ENCODE peak calls at places on chromosomes 3 and 15, in seven cellular contexts. One of them, this sample, is unnamed.

GRCh38 chr3:55534876-55535275 is 47.8 kb upstream of the WNT5A start:
- DNase-seq in pons: no peak
- DNase-seq in choroid plexus epithelial cell: no peak
- DNase-seq in activated CD8-positive, alpha-beta memory T cell treated with anti-CD3 and anti-CD28 coated beads for 48 hours: no peak
- DNase-seq in aorta: no peak
- DNase-seq in posterior cingulate gyrus: no peak
- DNase-seq in foreskin melanocyte: no peak
- DNase-seq in this sample: no peak

GRCh38 chr3:174002543-174002942 is 605.0 kb downstream of the NLGN1 start:
- DNase-seq in pons: no peak
- DNase-seq in choroid plexus epithelial cell: peak
- DNase-seq in activated CD8-positive, alpha-beta memory T cell treated with anti-CD3 and anti-CD28 coated beads for 48 hours: no peak
- DNase-seq in aorta: no peak
- DNase-seq in posterior cingulate gyrus: no peak
- DNase-seq in foreskin melanocyte: no peak
- DNase-seq in this sample: no peak

GRCh38 chr3:134476977-134477376 is 8.8 kb downstream of the ANAPC13 start:
- DNase-seq in pons: no peak
- DNase-seq in choroid plexus epithelial cell: no peak
- DNase-seq in activated CD8-positive, alpha-beta memory T cell treated with anti-CD3 and anti-CD28 coated beads for 48 hours: no peak
- DNase-seq in aorta: no peak
- DNase-seq in posterior cingulate gyrus: no peak
- DNase-seq in foreskin melanocyte: peak
- DNase-seq in this sample: no peak

GRCh38 chr3:63940389-63940757 is 28.2 kb upstream of the SCAANT1 start:
- DNase-seq in pons: no peak
- DNase-seq in choroid plexus epithelial cell: peak
- DNase-seq in activated CD8-positive, alpha-beta memory T cell treated with anti-CD3 and anti-CD28 coated beads for 48 hours: no peak
- DNase-seq in aorta: no peak
- DNase-seq in posterior cingulate gyrus: no peak
- DNase-seq in foreskin melanocyte: no peak
- DNase-seq in this sample: no peak

GRCh38 chr15:24879492-24879891 is 75.3 kb upstream of the SNRPN start:
- DNase-seq in pons: no peak
- DNase-seq in choroid plexus epithelial cell: no peak
- DNase-seq in activated CD8-positive, alpha-beta memory T cell treated with anti-CD3 and anti-CD28 coated beads for 48 hours: no peak
- DNase-seq in aorta: no peak
- DNase-seq in posterior cingulate gyrus: no peak
- DNase-seq in foreskin melanocyte: no peak
- DNase-seq in this sample: no peak

GRCh38 chr15:99239545-99240198 is 9.7 kb downstream of the TTC23 start:
- DNase-seq in pons: no peak
- DNase-seq in choroid plexus epithelial cell: peak
- DNase-seq in activated CD8-positive, alpha-beta memory T cell treated with anti-CD3 and anti-CD28 coated beads for 48 hours: no peak
- DNase-seq in aorta: no peak
- DNase-seq in posterior cingulate gyrus: no peak
- DNase-seq in foreskin melanocyte: no peak
- DNase-seq in this sample: no peak

GRCh38 chr3:127761101-127761802 is 61.1 kb downstream of the MGLL start:
- DNase-seq in pons: peak
- DNase-seq in choroid plexus epithelial cell: no peak
- DNase-seq in activated CD8-positive, alpha-beta memory T cell treated with anti-CD3 and anti-CD28 coated beads for 48 hours: no peak
- DNase-seq in aorta: peak
- DNase-seq in posterior cingulate gyrus: no peak
- DNase-seq in foreskin melanocyte: no peak
- DNase-seq in this sample: peak

GRCh38 chr3:56468184-56469106 is at the start of gene ERC2:
- DNase-seq in pons: peak
- DNase-seq in choroid plexus epithelial cell: peak
- DNase-seq in activated CD8-positive, alpha-beta memory T cell treated with anti-CD3 and anti-CD28 coated beads for 48 hours: no peak
- DNase-seq in aorta: no peak
- DNase-seq in posterior cingulate gyrus: peak
- DNase-seq in foreskin melanocyte: no peak
- DNase-seq in this sample: peak

GRCh38 chr15:98899266-98900021 is 108.1 kb downstream of the PGPEP1L start:
- DNase-seq in pons: no peak
- DNase-seq in choroid plexus epithelial cell: no peak
- DNase-seq in activated CD8-positive, alpha-beta memory T cell treated with anti-CD3 and anti-CD28 coated beads for 48 hours: no peak
- DNase-seq in aorta: no peak
- DNase-seq in posterior cingulate gyrus: no peak
- DNase-seq in foreskin melanocyte: no peak
- DNase-seq in this sample: no peak

GRCh38 chr3:46811615-46812236 is 51.5 kb downstream of the MYL3 start:
- DNase-seq in pons: no peak
- DNase-seq in choroid plexus epithelial cell: no peak
- DNase-seq in activated CD8-positive, alpha-beta memory T cell treated with anti-CD3 and anti-CD28 coated beads for 48 hours: no peak
- DNase-seq in aorta: peak
- DNase-seq in posterior cingulate gyrus: no peak
- DNase-seq in foreskin melanocyte: no peak
- DNase-seq in this sample: peak

GRCh38 chr15:73346735-73347312 is 21.9 kb downstream of the HCN4 start:
- DNase-seq in pons: no peak
- DNase-seq in choroid plexus epithelial cell: peak
- DNase-seq in activated CD8-positive, alpha-beta memory T cell treated with anti-CD3 and anti-CD28 coated beads for 48 hours: peak
- DNase-seq in aorta: peak
- DNase-seq in posterior cingulate gyrus: no peak
- DNase-seq in foreskin melanocyte: no peak
- DNase-seq in this sample: peak

GRCh38 chr3:131806736-131807135 is 228.1 kb downstream of the CPNE4 start:
- DNase-seq in pons: no peak
- DNase-seq in choroid plexus epithelial cell: no peak
- DNase-seq in activated CD8-positive, alpha-beta memory T cell treated with anti-CD3 and anti-CD28 coated beads for 48 hours: no peak
- DNase-seq in aorta: no peak
- DNase-seq in posterior cingulate gyrus: no peak
- DNase-seq in foreskin melanocyte: no peak
- DNase-seq in this sample: no peak

GRCh38 chr3:46848271-46849097 is 14.8 kb downstream of the MYL3 start:
- DNase-seq in pons: no peak
- DNase-seq in choroid plexus epithelial cell: peak
- DNase-seq in activated CD8-positive, alpha-beta memory T cell treated with anti-CD3 and anti-CD28 coated beads for 48 hours: no peak
- DNase-seq in aorta: peak
- DNase-seq in posterior cingulate gyrus: no peak
- DNase-seq in foreskin melanocyte: peak
- DNase-seq in this sample: no peak

GRCh38 chr3:38334656-38335055 is 11.9 kb upstream of the XYLB start:
- DNase-seq in pons: no peak
- DNase-seq in choroid plexus epithelial cell: peak
- DNase-seq in activated CD8-positive, alpha-beta memory T cell treated with anti-CD3 and anti-CD28 coated beads for 48 hours: no peak
- DNase-seq in aorta: no peak
- DNase-seq in posterior cingulate gyrus: no peak
- DNase-seq in foreskin melanocyte: no peak
- DNase-seq in this sample: no peak

GRCh38 chr15:65028338-65028737 is 1.1 kb downstream of the MTFMT start:
- DNase-seq in pons: no peak
- DNase-seq in choroid plexus epithelial cell: no peak
- DNase-seq in activated CD8-positive, alpha-beta memory T cell treated with anti-CD3 and anti-CD28 coated beads for 48 hours: no peak
- DNase-seq in aorta: no peak
- DNase-seq in posterior cingulate gyrus: no peak
- DNase-seq in foreskin melanocyte: no peak
- DNase-seq in this sample: no peak

GRCh38 chr15:98826658-98827057 is 178.3 kb downstream of the IGF1R start:
- DNase-seq in pons: no peak
- DNase-seq in choroid plexus epithelial cell: no peak
- DNase-seq in activated CD8-positive, alpha-beta memory T cell treated with anti-CD3 and anti-CD28 coated beads for 48 hours: no peak
- DNase-seq in aorta: no peak
- DNase-seq in posterior cingulate gyrus: no peak
- DNase-seq in foreskin melanocyte: no peak
- DNase-seq in this sample: no peak

GRCh38 chr3:190076601-190077444 is 43.9 kb downstream of the P3H2 start:
- DNase-seq in pons: no peak
- DNase-seq in choroid plexus epithelial cell: peak
- DNase-seq in activated CD8-positive, alpha-beta memory T cell treated with anti-CD3 and anti-CD28 coated beads for 48 hours: no peak
- DNase-seq in aorta: peak
- DNase-seq in posterior cingulate gyrus: no peak
- DNase-seq in foreskin melanocyte: peak
- DNase-seq in this sample: no peak

GRCh38 chr15:94677202-94677790 is 445.9 kb downstream of the MCTP2 start:
- DNase-seq in pons: no peak
- DNase-seq in choroid plexus epithelial cell: no peak
- DNase-seq in activated CD8-positive, alpha-beta memory T cell treated with anti-CD3 and anti-CD28 coated beads for 48 hours: no peak
- DNase-seq in aorta: no peak
- DNase-seq in posterior cingulate gyrus: no peak
- DNase-seq in foreskin melanocyte: peak
- DNase-seq in this sample: no peak

GRCh38 chr3:129793356-129793755 is 100.2 kb downstream of the TMCC1 start:
- DNase-seq in pons: peak
- DNase-seq in choroid plexus epithelial cell: peak
- DNase-seq in activated CD8-positive, alpha-beta memory T cell treated with anti-CD3 and anti-CD28 coated beads for 48 hours: no peak
- DNase-seq in aorta: no peak
- DNase-seq in posterior cingulate gyrus: no peak
- DNase-seq in foreskin melanocyte: no peak
- DNase-seq in this sample: peak

GRCh38 chr3:108319428-108320053 is 23.2 kb downstream of the HHLA2 start:
- DNase-seq in pons: no peak
- DNase-seq in choroid plexus epithelial cell: no peak
- DNase-seq in activated CD8-positive, alpha-beta memory T cell treated with anti-CD3 and anti-CD28 coated beads for 48 hours: no peak
- DNase-seq in aorta: no peak
- DNase-seq in posterior cingulate gyrus: no peak
- DNase-seq in foreskin melanocyte: no peak
- DNase-seq in this sample: peak

GRCh38 chr3:184656991-184657669 is 54.7 kb downstream of the MAGEF1 start:
- DNase-seq in pons: no peak
- DNase-seq in choroid plexus epithelial cell: peak
- DNase-seq in activated CD8-positive, alpha-beta memory T cell treated with anti-CD3 and anti-CD28 coated beads for 48 hours: no peak
- DNase-seq in aorta: no peak
- DNase-seq in posterior cingulate gyrus: no peak
- DNase-seq in foreskin melanocyte: no peak
- DNase-seq in this sample: no peak